ENCODE peak calls at places on chromosome 22, in ten cellular contexts. F is T follicular helper cell; A is astrocyte of the spinal cord; Z is KG1; X is activated CD8-positive, alpha-beta memory T cell treated with anti-CD3 and anti-CD28 coated beads for 1 hour; M is hypothalamus; D is sigmoid colon; H is LoVo; E is substantia nigra; R is germinal center. I is an unnamed sample.

GRCh38 chr22:21861856-21862255 is 5.6 kb downstream of the MAPK1 start:
- DNase-seq in H (no peak), Z (no peak), X (no peak), R (no peak), F (no peak), E (no peak), A (no peak), M (no peak), D (no peak), I (no peak)

GRCh38 chr22:19700790-19701419 is 13.4 kb upstream of the SEPTIN5 start:
- DNase-seq in Z (no peak), D (no peak), F (no peak), A (no peak), R (no peak), X (no peak), M (no peak), H (no peak), E (no peak), I (no peak)

GRCh38 chr22:45812910-45813309 is 141.3 kb downstream of the ATXN10 start:
- DNase-seq in X (no peak), Z (no peak), D (no peak), F (no peak), A (no peak), R (no peak), M (no peak), E (no peak), H (no peak), I (no peak)

GRCh38 chr22:19843107-19843856 is 11.4 kb downstream of the GNB1L start:
- DNase-seq in D (peak), E (no peak), R (no peak), X (no peak), M (no peak), A (no peak), F (no peak), H (no peak), Z (no peak), I (no peak)

GRCh38 chr22:19407649-19408606 is 23.6 kb downstream of the HIRA start:
- DNase-seq in X (no peak), R (no peak), H (no peak), E (no peak), A (no peak), F (no peak), M (no peak), D (peak), Z (no peak), I (no peak)

GRCh38 chr22:36870250-36870649 is 9.4 kb downstream of the NCF4 start:
- DNase-seq in F (no peak), M (no peak), E (no peak), D (no peak), A (no peak), R (no peak), Z (no peak), X (no peak), H (no peak), I (no peak)

GRCh38 chr22:46061431-46062231 is 84.7 kb upstream of the WNT7B start:
- DNase-seq in R (no peak), X (no peak), H (no peak), M (no peak), A (no peak), F (no peak), E (no peak), Z (no peak), D (peak), I (no peak)

GRCh38 chr22:19877626-19878339 is 23.1 kb upstream of the GNB1L start:
- DNase-seq in R (no peak), X (no peak), A (peak), D (peak), M (no peak), H (no peak), F (no peak), E (no peak), Z (no peak), I (no peak)

GRCh38 chr22:33025675-33026074 is 32.5 kb downstream of the SYN3 start:
- DNase-seq in H (no peak), F (no peak), E (no peak), M (no peak), D (no peak), Z (no peak), A (no peak), R (no peak), X (no peak), I (no peak)

GRCh38 chr22:45090364-45090960 is 73.3 kb upstream of the NUP50 start:
- DNase-seq in X (no peak), F (no peak), H (peak), E (no peak), R (no peak), D (no peak), A (peak), M (no peak), Z (no peak), I (no peak)

GRCh38 chr22:20940178-20940790 is 23.1 kb downstream of the CRKL start:
- DNase-seq in F (no peak), E (no peak), X (no peak), A (no peak), H (no peak), D (no peak), R (no peak), M (no peak), Z (no peak), I (no peak)

GRCh38 chr22:16969508-16970327 is 38.3 kb downstream of the GAB4 start:
- DNase-seq in E (no peak), Z (no peak), M (no peak), F (no peak), R (no peak), D (no peak), H (no peak), X (no peak), A (no peak), I (no peak)

GRCh38 chr22:49018601-49019000 is 809.1 kb downstream of the BRD1 start:
- DNase-seq in A (no peak), R (no peak), F (no peak), M (no peak), Z (no peak), X (no peak), E (no peak), H (no peak), D (peak), I (no peak)

GRCh38 chr22:43643362-43643761 is 168.7 kb downstream of the EFCAB6 start:
- DNase-seq in A (no peak), Z (no peak), H (no peak), F (no peak), M (peak), R (no peak), X (no peak), E (peak), D (no peak), I (no peak)

GRCh38 chr22:17638182-17638431 is 450 bp upstream of the BCL2L13 start:
- DNase-seq in R (peak), D (no peak), X (no peak), Z (peak), M (no peak), E (no peak), A (no peak), F (no peak), H (peak), I (no peak)

GRCh38 chr22:21933899-21934298 is 18.7 kb downstream of the PPM1F start:
- DNase-seq in M (peak), H (no peak), X (no peak), Z (no peak), F (no peak), D (no peak), A (no peak), E (peak), R (no peak), I (no peak)

GRCh38 chr22:35328472-35328885 is 28.8 kb downstream of the TOM1 start:
- DNase-seq in D (peak), R (no peak), Z (no peak), E (no peak), H (no peak), A (no peak), F (no peak), M (no peak), X (no peak), I (no peak)

GRCh38 chr22:47121791-47122190 is 359.3 kb downstream of the TBC1D22A start:
- DNase-seq in R (no peak), E (no peak), A (no peak), D (no peak), F (no peak), X (no peak), H (no peak), Z (no peak), M (no peak), I (no peak)

GRCh38 chr22:22810018-22810427 is 77.6 kb upstream of the IGLL5 start:
- DNase-seq in R (peak), F (peak), M (no peak), X (peak), D (no peak), Z (peak), A (no peak), H (peak), E (no peak), I (no peak)

GRCh38 chr22:28817919-28818859 is 17.8 kb upstream of the XBP1 start:
- DNase-seq in E (no peak), X (no peak), R (no peak), D (peak), F (no peak), A (no peak), M (no peak), Z (no peak), H (no peak), I (no peak)

GRCh38 chr22:48758021-48758561 is 1069.6 kb downstream of the BRD1 start:
- DNase-seq in D (peak), Z (no peak), X (no peak), F (no peak), M (no peak), E (no peak), A (no peak), H (no peak), R (no peak), I (no peak)

GRCh38 chr22:22060200-22061084 is 77.9 kb upstream of the TOP3B start:
- DNase-seq in Z (no peak), H (no peak), M (peak), D (peak), F (peak), E (peak), R (peak), A (peak), X (no peak), I (no peak)

GRCh38 chr22:19336133-19337075 is 44.9 kb upstream of the CLTCL1 start:
- DNase-seq in R (no peak), X (no peak), D (no peak), M (no peak), E (no peak), F (no peak), Z (no peak), H (no peak), A (no peak), I (no peak)

GRCh38 chr22:20246368-20247009 is 21.6 kb downstream of the RTN4R start:
- DNase-seq in D (no peak), E (no peak), F (no peak), Z (no peak), A (no peak), R (no peak), X (no peak), M (no peak), H (no peak), I (no peak)

GRCh38 chr22:45995405-45996101 is 18.6 kb upstream of the WNT7B start:
- DNase-seq in X (no peak), D (no peak), Z (no peak), M (no peak), F (no peak), H (no peak), A (no peak), E (no peak), R (no peak), I (no peak)

I was measured in cortex of kidney.